ENCODE peak calls at places on chromosome 1, in four cellular contexts. W is Peyer's patch, B is A549, U is AG04450. T is an unnamed sample.

GRCh38 chr1:151540982-151541377 is 871 bp downstream of the TUFT1 start:
- DNase-seq in W (no peak), B (peak), U (no peak), T (no peak)

GRCh38 chr1:205076245-205076761 is 8.0 kb downstream of the TMEM81 start:
- DNase-seq in W (peak), U (no peak), B (no peak), T (no peak)

GRCh38 chr1:67580671-67581403 is 104.2 kb upstream of the GADD45A start:
- DNase-seq in B (no peak), W (no peak), U (no peak), T (no peak)

GRCh38 chr1:227917081-227917950 is 30.4 kb downstream of the WNT9A start:
- DNase-seq in B (no peak), U (no peak), W (no peak), T (no peak)

GRCh38 chr1:59178339-59178744 is 118.6 kb upstream of the FGGY start:
- DNase-seq in U (peak), W (no peak), B (no peak), T (no peak)

GRCh38 chr1:111191496-111191895 is 8.9 kb downstream of the DENND2D start:
- DNase-seq in B (no peak), U (peak), W (no peak), T (no peak)

GRCh38 chr1:47178665-47179022 is 11.2 kb downstream of the PDZK1IP1 start:
- DNase-seq in U (no peak), B (no peak), W (no peak), T (no peak)

GRCh38 chr1:202852163-202852904 is 36.6 kb downstream of the RABIF start:
- DNase-seq in U (peak), B (peak), W (no peak), T (peak)

GRCh38 chr1:89844860-89845259 is 24.0 kb downstream of the LRRC8D start:
- DNase-seq in W (no peak), U (no peak), B (no peak), T (no peak)

GRCh38 chr1:211632808-211633522 is 42.5 kb downstream of the NEK2 start:
- DNase-seq in B (no peak), U (peak), W (no peak), T (peak)

GRCh38 chr1:16187748-16188401 is 24.6 kb downstream of the ARHGEF19 start:
- DNase-seq in U (peak), B (no peak), W (peak), T (peak)

GRCh38 chr1:201491896-201492511 is 14.9 kb downstream of the CSRP1 start:
- DNase-seq in W (no peak), U (no peak), B (no peak), T (no peak)

GRCh38 chr1:168506204-168506819 is 37.5 kb downstream of the XCL2 start:
- DNase-seq in U (no peak), W (no peak), B (no peak), T (peak)

GRCh38 chr1:175471039-175471800 is 272.2 kb downstream of the TNR start:
- DNase-seq in B (no peak), U (no peak), W (no peak), T (peak)

GRCh38 chr1:203522237-203522636 is 28.3 kb downstream of the OPTC start:
- DNase-seq in U (no peak), W (no peak), B (no peak), T (no peak)

GRCh38 chr1:62924983-62925790 is 141.3 kb downstream of the ATG4C start:
- DNase-seq in B (no peak), U (no peak), W (no peak), T (no peak)

GRCh38 chr1:221881805-221882581 is 140.1 kb upstream of the DUSP10 start:
- DNase-seq in W (no peak), U (no peak), B (no peak), T (no peak)

GRCh38 chr1:232046531-232047283 is 420.1 kb downstream of the DISC1 start:
- DNase-seq in U (no peak), W (no peak), B (no peak), T (no peak)

GRCh38 chr1:1167416-1168155 is 6.1 kb upstream of the TTLL10 start:
- DNase-seq in U (no peak), B (no peak), W (no peak), T (no peak)

GRCh38 chr1:170410391-170411146 is 121.4 kb upstream of the GORAB start:
- DNase-seq in W (no peak), B (no peak), U (no peak), T (no peak)

GRCh38 chr1:202760589-202760988 is 47.6 kb downstream of the KDM5B start:
- DNase-seq in B (no peak), W (no peak), U (no peak), T (no peak)

GRCh38 chr1:6489383-6489765 is 2.1 kb downstream of the PLEKHG5 start:
- DNase-seq in B (no peak), U (no peak), W (no peak), T (no peak)

GRCh38 chr1:247358920-247359319 is 27.3 kb upstream of the ZNF496 start:
- DNase-seq in B (no peak), U (no peak), W (no peak), T (no peak)

GRCh38 chr1:186680031-186681012 is at the start of gene PTGS2:
- DNase-seq in W (no peak), B (peak), U (peak), T (peak)

GRCh38 chr1:171653796-171654704 is 1.6 kb upstream of the MYOC start:
- DNase-seq in U (no peak), B (no peak), W (no peak), T (peak)

GRCh38 chr1:182615468-182616129 is 11.4 kb upstream of the RGS16 start:
- DNase-seq in U (no peak), W (peak), B (no peak), T (no peak)

GRCh38 chr1:175466556-175466955 is 274.0 kb upstream of the KIAA0040 start:
- DNase-seq in U (no peak), W (no peak), B (no peak), T (no peak)

GRCh38 chr1:91585982-91586381 is 85.3 kb downstream of the CDC7 start:
- DNase-seq in B (no peak), U (no peak), W (no peak), T (no peak)

GRCh38 chr1:168320805-168321577 is 40.3 kb downstream of the TBX19 start:
- DNase-seq in U (peak), W (no peak), B (peak), T (peak)

GRCh38 chr1:51526248-51526647 is 7.2 kb upstream of the EPS15 start:
- DNase-seq in B (no peak), U (no peak), W (no peak), T (no peak)

GRCh38 chr1:111270781-111271463 is 19.7 kb upstream of the CHIA start:
- DNase-seq in W (no peak), U (no peak), B (no peak), T (no peak)

GRCh38 chr1:237888143-237888542 is 2.6 kb downstream of the ZP4 start:
- DNase-seq in W (no peak), U (no peak), B (no peak), T (no peak)

GRCh38 chr1:214552174-214552608 is 789 bp upstream of the PTPN14 start:
- DNase-seq in W (peak), U (no peak), B (peak), T (peak)

GRCh38 chr1:232854786-232855185 is 49.6 kb downstream of the MAP10 start:
- DNase-seq in W (no peak), B (no peak), U (no peak), T (no peak)

GRCh38 chr1:213980906-213981305 is 6.9 kb upstream of the PROX1 start:
- DNase-seq in B (no peak), W (no peak), U (no peak), T (no peak)

GRCh38 chr1:4778056-4778455 is 123.6 kb downstream of the AJAP1 start:
- DNase-seq in U (no peak), B (peak), W (no peak), T (no peak)

GRCh38 chr1:20634594-20635084 is 1.4 kb downstream of the PINK1 start:
- DNase-seq in W (no peak), B (no peak), U (no peak), T (no peak)

GRCh38 chr1:22804333-22804906 is 93.8 kb downstream of the EPHB2 start:
- DNase-seq in U (no peak), W (no peak), B (no peak), T (no peak)

GRCh38 chr1:13585996-13586395 is 2.4 kb downstream of the PDPN start:
- DNase-seq in U (no peak), B (no peak), W (no peak), T (peak)

DNA sequence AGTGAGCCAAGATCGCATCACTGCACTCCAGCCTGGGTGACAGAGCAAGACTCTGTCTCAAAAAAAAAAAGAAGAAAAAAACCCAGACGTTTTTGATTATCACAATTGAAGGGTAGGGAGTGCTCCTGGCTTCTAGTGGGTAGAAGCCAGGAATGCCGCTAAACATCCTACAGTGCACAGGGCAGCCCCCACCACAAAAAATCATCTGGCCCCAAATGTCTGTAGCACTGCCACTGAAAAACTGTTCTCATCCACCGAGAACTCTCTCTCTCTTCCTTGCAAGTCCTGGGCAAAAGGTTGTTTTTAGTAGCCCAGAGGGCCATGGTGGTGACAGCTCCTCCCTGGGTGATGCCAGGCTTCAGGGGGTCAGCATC is 35.6 kb upstream of the GPR157 start:
- DNase-seq in U (no peak), W (no peak), B (no peak), T (no peak)
- H3K4me3 ChIP-seq in U (no peak), W (no peak), B (no peak), T (no peak)

DNA sequence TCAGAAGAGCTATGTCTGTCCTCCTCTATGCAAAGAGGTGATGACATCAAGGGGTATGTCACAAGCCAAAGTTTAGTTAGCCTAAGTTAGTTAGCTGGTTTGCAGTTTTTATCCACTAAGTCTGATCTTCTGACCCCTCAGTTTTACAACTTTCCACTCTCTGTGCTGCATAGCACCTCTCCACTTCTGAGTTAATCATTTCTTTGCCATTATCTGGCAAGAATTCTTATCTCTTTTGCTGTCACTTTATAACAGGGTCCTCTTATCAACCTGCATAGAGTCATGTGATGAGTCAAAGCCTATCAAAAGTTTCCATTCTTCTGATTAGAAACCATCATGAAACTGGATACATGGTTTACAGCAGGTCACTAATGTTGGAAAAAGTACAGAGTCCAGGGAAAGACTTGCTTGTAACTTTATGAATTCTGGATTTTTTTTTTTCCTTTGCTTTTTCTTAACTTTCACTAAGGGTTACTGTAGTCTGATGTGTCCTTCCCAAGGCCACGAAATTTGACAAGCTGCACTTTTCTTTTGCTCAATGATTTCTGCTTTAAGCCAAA is at the start of gene NR5A2:
- DNase-seq in W (no peak), U (no peak), B (peak), T (no peak)
- H3K4me3 ChIP-seq in W (no peak), U (no peak), B (peak), T (no peak)

GRCh38 chr1:226875641-226876295 is 5.4 kb downstream of the PSEN2 start:
- DNase-seq in W (no peak), B (peak), U (no peak), T (peak)
- H3K4me3 ChIP-seq in W (no peak), B (no peak), U (no peak), T (no peak)

GRCh38 chr1:160614410-160614809 is 32.4 kb downstream of the SLAMF1 start:
- DNase-seq in U (no peak), B (no peak), W (no peak), T (no peak)
- H3K4me3 ChIP-seq in U (no peak), B (no peak), W (no peak), T (no peak)

GRCh38 chr1:195960580-195960979 is 647.7 kb downstream of the KCNT2 start:
- DNase-seq in W (no peak), U (no peak), B (no peak), T (no peak)
- H3K4me3 ChIP-seq in W (no peak), U (no peak), B (no peak), T (no peak)

DNA sequence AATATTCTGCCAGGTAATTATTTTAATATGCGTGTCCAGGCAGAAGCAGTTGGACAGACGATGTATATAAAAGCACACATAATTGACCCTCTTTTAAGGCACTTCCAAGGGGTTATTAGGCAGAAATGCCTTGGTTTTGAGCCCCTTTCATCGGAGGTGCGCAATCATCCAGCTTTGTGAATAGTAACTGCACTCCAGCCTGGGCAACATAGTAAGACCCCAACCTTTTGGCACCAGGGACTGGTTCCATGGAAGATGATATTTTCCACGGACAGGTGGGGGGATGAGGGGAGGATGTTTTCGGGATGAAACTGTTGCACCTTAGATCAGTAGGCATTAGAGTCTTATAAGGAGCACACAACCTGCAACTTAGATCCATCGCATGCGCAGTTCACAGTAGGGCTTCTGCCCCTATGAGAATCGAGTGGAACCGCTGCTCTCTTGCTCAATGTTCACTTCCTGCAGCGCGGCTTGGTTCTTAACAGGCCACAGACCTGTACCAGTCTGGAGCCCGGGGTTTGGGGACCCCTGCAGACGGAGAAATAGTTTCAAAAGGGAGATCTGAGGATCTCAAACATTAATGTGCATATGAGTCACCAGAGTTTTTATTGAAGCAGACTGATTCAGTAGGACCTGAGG is 1.8 kb upstream of the MCOLN2 start:
- DNase-seq in B (no peak), W (peak), U (no peak), T (no peak)
- H3K4me3 ChIP-seq in B (peak), W (no peak), U (no peak), T (no peak)

T was measured in SJSA1.